ENCODE peak calls at places on chromosomes 12 and 14, in four cellular contexts. L is sigmoid colon, J is left ventricle myocardium inferior, S is pancreas. K is an unnamed sample.

GRCh38 chr12:55666508-55666907 is 29.8 kb downstream of the OR10P1 start:
- DNase-seq in J (no peak), S (no peak), L (no peak), K (no peak)

GRCh38 chr12:42410345-42410744 is 84.4 kb downstream of the PPHLN1 start:
- DNase-seq in L (no peak), J (no peak), S (no peak), K (no peak)

GRCh38 chr14:95217391-95217900 is 60.1 kb upstream of the DICER1 start:
- DNase-seq in L (no peak), J (no peak), S (no peak), K (no peak)

GRCh38 chr12:104702565-104703139 is 245.9 kb downstream of the CHST11 start:
- DNase-seq in S (peak; percentile 19), J (peak; percentile 63), L (peak; percentile 78), K (peak; percentile 95)

GRCh38 chr14:51398898-51399297 is 158.9 kb downstream of the TMX1 start:
- DNase-seq in L (no peak), S (no peak), J (no peak), K (no peak)

GRCh38 chr12:9869307-9870161 is at the start of gene CLEC2B:
- DNase-seq in S (no peak), L (no peak), J (no peak), K (no peak)

GRCh38 chr12:8687846-8688601 is 9.8 kb upstream of the RIMKLB start:
- DNase-seq in J (no peak), L (peak; percentile 94), S (no peak), K (peak; percentile 36)

GRCh38 chr14:65872536-65872935 is 460.0 kb downstream of the FUT8 start:
- DNase-seq in J (no peak), S (no peak), L (no peak), K (no peak)

GRCh38 chr14:86990396-86990795 is 1002.6 kb downstream of the GALC start:
- DNase-seq in J (no peak), L (no peak), S (no peak), K (no peak)

GRCh38 chr12:91339106-91339505 is 156.5 kb upstream of the DCN start:
- DNase-seq in J (no peak), S (no peak), L (no peak), K (no peak)

GRCh38 chr12:45536254-45536653 is 193.3 kb upstream of the ARID2 start:
- DNase-seq in J (no peak), S (no peak), L (no peak), K (no peak)

GRCh38 chr12:111076611-111077451 is 156.5 kb upstream of the MYL2 start:
- DNase-seq in L (no peak), J (no peak), S (no peak), K (no peak)

GRCh38 chr14:105388110-105388951 is 10.0 kb upstream of the TEX22 start:
- DNase-seq in S (no peak), L (no peak), J (no peak), K (peak; percentile 72)

GRCh38 chr14:106844608-106845285 is 1318.4 kb downstream of the TMEM121 start:
- DNase-seq in J (peak; percentile 75), L (peak; percentile 76), S (peak; percentile 66), K (peak; percentile 80)

GRCh38 chr14:32472512-32473472 is 143.7 kb downstream of the AKAP6 start:
- DNase-seq in J (peak; percentile 39), L (no peak), S (no peak), K (no peak)

GRCh38 chr12:59646636-59647035 is 50.8 kb downstream of the SLC16A7 start:
- DNase-seq in L (no peak), J (no peak), S (no peak), K (no peak)

GRCh38 chr12:4816776-4817530 is 92.8 kb upstream of the KCNA1 start:
- DNase-seq in J (no peak), S (no peak), L (no peak), K (no peak)

DNA sequence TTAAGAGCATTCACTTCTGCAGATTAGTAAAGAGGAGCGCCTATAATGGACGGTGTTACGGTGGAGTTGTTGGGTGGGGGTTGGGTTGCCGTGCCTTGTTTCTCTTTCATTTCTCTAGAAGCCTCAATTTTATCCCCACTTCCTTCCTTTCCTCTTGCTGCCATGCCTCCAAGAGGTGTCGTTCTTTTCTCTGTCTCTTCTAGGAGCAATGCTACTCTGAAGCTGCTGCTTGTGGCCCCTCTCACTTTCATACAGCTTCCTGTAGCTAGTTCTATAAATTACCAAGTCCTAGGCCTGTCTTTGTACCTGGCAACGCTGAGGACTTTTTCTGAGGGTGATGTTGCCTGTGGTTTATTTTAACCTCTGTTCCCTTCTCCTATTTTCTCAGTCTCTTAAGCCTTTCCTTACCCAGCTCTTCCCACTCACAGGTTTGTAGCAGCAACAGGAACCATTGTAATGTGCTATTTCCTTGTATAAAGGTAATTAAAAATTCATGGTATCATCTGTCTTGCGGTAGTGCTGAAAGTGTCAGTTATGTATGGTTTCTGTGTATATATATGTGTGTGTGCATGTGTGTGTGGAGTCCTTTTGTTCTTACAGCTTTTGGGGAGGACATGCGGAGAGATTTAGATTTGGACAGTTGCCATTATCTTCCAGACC is 44.0 kb downstream of the DDHD1 start:
- DNase-seq in L (no peak), S (no peak), J (no peak), K (no peak)
- H3K4me3 ChIP-seq in L (peak overlapping the region; percentile 23), S (no peak overlapping the region), J (peak overlapping the region; percentile 29), K (no peak overlapping the region)

DNA sequence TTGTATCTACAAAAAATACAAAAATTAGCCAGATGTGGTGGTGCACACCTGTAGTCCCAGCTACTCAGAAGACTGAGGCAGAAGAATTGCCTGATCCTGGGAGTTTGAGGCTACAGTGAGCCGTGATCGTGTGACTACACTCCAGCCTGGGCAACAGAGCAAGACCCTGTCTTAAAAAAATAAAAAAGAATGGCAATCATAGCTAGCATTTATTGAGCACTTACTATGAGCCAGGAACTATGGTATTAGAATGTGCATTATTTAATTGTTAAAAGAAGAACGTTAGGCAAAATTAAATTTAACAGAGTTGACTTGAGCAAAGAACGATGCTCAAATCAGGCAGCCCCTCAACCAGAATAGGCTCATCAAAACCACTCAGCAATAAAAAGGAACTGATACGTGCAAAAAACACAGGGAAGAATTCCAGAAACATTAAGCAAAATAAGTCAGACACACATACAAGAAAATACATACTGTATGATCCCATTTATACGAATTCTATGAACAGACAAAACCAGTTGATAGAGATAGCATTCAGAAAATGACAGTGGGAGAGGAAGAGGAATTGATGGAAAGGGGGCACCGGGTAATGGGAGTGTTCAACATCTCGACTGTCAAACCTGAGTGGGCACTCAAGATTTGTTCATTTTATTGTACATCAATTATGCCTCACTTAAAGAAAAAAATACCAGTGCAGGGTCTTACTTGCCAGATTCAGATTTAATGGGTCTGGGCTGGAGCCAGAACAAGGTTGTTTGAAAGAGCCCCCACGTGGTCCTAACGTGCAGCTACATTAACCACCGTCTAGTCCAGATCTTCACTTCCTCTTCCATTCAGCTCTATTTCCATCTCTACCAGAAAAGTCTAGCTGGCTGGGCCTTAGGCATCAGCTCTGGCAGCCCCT is 8.0 kb downstream of the SCNN1A start:
- DNase-seq in L (no peak), S (no peak), J (no peak), K (no peak)
- H3K4me1 ChIP-seq in L (peaks cover 24% of the 10 kb centered on the region), S (peaks cover 8% of the 10 kb centered on the region), J (peaks cover 14% of the 10 kb centered on the region), K (no peaks in the 10 kb centered on the region)

GRCh38 chr12:88242161-88242925 is 100.2 kb downstream of the TMTC3 start:
- DNase-seq in S (no peak), J (no peak), L (peak; percentile 71), K (no peak)
- H3K27ac ChIP-seq in S (no peak overlapping the region), J (no peak overlapping the region), L (peak overlapping the region; percentile 53), K (no peak overlapping the region)

GRCh38 chr14:57405562-57405961 is 15.2 kb downstream of the NAA30 start:
- DNase-seq in J (no peak), L (no peak), S (no peak), K (no peak)
- H3K4me3 ChIP-seq in J (no peak overlapping the region), L (no peak overlapping the region), S (no peak overlapping the region), K (no peak overlapping the region)

GRCh38 chr14:54713364-54713763 is 146.4 kb downstream of the SAMD4A start:
- DNase-seq in J (no peak), L (no peak), S (no peak), K (no peak)

GRCh38 chr14:54712371-54712998 is 145.6 kb downstream of the SAMD4A start:
- DNase-seq in S (no peak), J (no peak), L (no peak), K (no peak)

GRCh38 chr14:54715244-54715643 is 148.3 kb downstream of the SAMD4A start:
- DNase-seq in J (no peak), S (no peak), L (no peak), K (no peak)

GRCh38 chr14:54718046-54718445 is 151.1 kb downstream of the SAMD4A start:
- DNase-seq in J (no peak), L (no peak), S (no peak), K (no peak)

DNA sequence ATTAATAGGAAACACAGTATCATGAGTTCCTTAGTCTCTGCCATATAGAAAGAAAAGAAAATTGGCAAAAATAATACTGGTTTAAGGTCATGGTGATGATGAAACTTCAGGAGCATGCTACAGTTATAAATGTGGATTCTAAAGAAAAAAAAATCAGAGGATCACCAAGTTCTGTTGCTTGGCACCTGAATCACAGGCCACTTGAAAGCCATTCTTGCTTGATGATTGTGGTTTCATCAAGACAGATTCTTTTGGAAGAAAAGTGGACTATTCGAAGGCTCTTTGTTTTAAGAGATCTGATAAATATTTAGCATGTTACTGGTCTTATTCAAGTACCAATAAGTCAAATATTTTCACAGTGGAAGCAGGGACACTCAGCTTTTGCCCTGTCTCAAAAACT is 148.9 kb downstream of the SAMD4A start:
- DNase-seq in J (no peak), L (no peak), S (no peak), K (no peak)
- H3K4me1 ChIP-seq in J (peaks cover 94% of the 10 kb centered on the region), L (peaks cover 67% of the 10 kb centered on the region), S (no peaks in the 10 kb centered on the region), K (peaks cover 23% of the 10 kb centered on the region)

GRCh38 chr14:55448146-55448614 is 7.8 kb upstream of the TBPL2 start:
- DNase-seq in S (no peak), L (no peak), J (no peak), K (no peak)

GRCh38 chr14:55446127-55446736 is 5.8 kb upstream of the TBPL2 start:
- DNase-seq in L (peak; percentile 63), J (no peak), S (peak; percentile 67), K (no peak)

GRCh38 chr14:55450124-55450523 is 9.7 kb upstream of the TBPL2 start:
- DNase-seq in S (no peak), J (no peak), L (no peak), K (no peak)

GRCh38 chr14:55449116-55449515 is 8.7 kb upstream of the TBPL2 start:
- DNase-seq in L (no peak), J (no peak), S (no peak), K (no peak)

GRCh38 chr14:55446833-55447232 is 6.4 kb upstream of the TBPL2 start:
- DNase-seq in S (peak; percentile 25), L (no peak), J (no peak), K (no peak)
- H3K27ac ChIP-seq in S (no peak overlapping the region), L (no peak overlapping the region), J (peak overlapping the region; percentile 28), K (no peak overlapping the region)

GRCh38 chr12:82426081-82426480 is 67.8 kb downstream of the METTL25 start:
- DNase-seq in S (no peak), J (no peak), L (no peak), K (no peak)
- H3K4me3 ChIP-seq in S (no peak overlapping the region), J (no peak overlapping the region), L (no peak overlapping the region), K (no peak overlapping the region)